ENCODE peak calls at places on chromosomes 3 and 15, in seven cellular contexts. L is WTC11, Z is MM.1S, P is SK-N-SH, V is kidney, S is neural progenitor cell, N is prostate gland. F is an unnamed sample.

GRCh38 chr3:108296239-108296638 is at the start of gene HHLA2:
- DNase-seq in L (no peak), Z (no peak), P (no peak), V (no peak), S (no peak), N (no peak), F (no peak)

GRCh38 chr15:28116521-28117488 is 17.7 kb upstream of the OCA2 start:
- DNase-seq in L (no peak), Z (no peak), P (no peak), V (peak), S (no peak), N (no peak), F (no peak)

GRCh38 chr15:56165234-56165633 is 78.4 kb downstream of the RFX7 start:
- DNase-seq in L (no peak), Z (no peak), P (no peak), V (no peak), S (no peak), N (no peak), F (no peak)

GRCh38 chr3:106126016-106126525 is 257.3 kb upstream of the CBLB start:
- DNase-seq in L (no peak), Z (no peak), P (no peak), V (no peak), S (no peak), N (no peak), F (no peak)

GRCh38 chr15:25903024-25903581 is 40.0 kb upstream of the ATP10A start:
- DNase-seq in L (no peak), Z (no peak), P (no peak), V (no peak), S (no peak), N (no peak), F (no peak)

GRCh38 chr15:22880981-22881738 is 42.7 kb downstream of the NIPA2 start:
- DNase-seq in L (no peak), Z (no peak), P (no peak), V (no peak), S (no peak), N (no peak), F (no peak)

GRCh38 chr15:31434418-31435255 is 108.0 kb downstream of the KLF13 start:
- DNase-seq in L (no peak), Z (peak), P (no peak), V (peak), S (no peak), N (no peak), F (no peak)

GRCh38 chr3:115899050-115899449 is 275.7 kb downstream of the GAP43 start:
- DNase-seq in L (no peak), Z (peak), P (no peak), V (no peak), S (no peak), N (no peak), F (no peak)

GRCh38 chr3:14374444-14374883 is 27.9 kb upstream of the SLC6A6 start:
- DNase-seq in L (no peak), Z (no peak), P (peak), V (peak), S (no peak), N (peak), F (no peak)

GRCh38 chr15:49808341-49808740 is 187.5 kb downstream of the DTWD1 start:
- DNase-seq in L (no peak), Z (no peak), P (no peak), V (no peak), S (no peak), N (no peak), F (no peak)

GRCh38 chr15:85607842-85608241 is 186.9 kb downstream of the KLHL25 start:
- DNase-seq in L (no peak), Z (no peak), P (no peak), V (no peak), S (no peak), N (no peak), F (no peak)

GRCh38 chr15:99157456-99157855 is 52.6 kb downstream of the SYNM start:
- DNase-seq in L (no peak), Z (no peak), P (no peak), V (no peak), S (no peak), N (no peak), F (no peak)

GRCh38 chr15:100111103-100112060 is 230.4 kb downstream of the ADAMTS17 start:
- DNase-seq in L (no peak), Z (no peak), P (no peak), V (no peak), S (no peak), N (no peak), F (no peak)

GRCh38 chr3:28973621-28974020 is 307.2 kb upstream of the RBMS3 start:
- DNase-seq in L (no peak), Z (no peak), P (no peak), V (no peak), S (no peak), N (no peak), F (no peak)

GRCh38 chr3:141644931-141645330 is 93.2 kb upstream of the RNF7 start:
- DNase-seq in L (peak), Z (peak), P (peak), V (peak), S (peak), N (peak), F (peak)

DNA sequence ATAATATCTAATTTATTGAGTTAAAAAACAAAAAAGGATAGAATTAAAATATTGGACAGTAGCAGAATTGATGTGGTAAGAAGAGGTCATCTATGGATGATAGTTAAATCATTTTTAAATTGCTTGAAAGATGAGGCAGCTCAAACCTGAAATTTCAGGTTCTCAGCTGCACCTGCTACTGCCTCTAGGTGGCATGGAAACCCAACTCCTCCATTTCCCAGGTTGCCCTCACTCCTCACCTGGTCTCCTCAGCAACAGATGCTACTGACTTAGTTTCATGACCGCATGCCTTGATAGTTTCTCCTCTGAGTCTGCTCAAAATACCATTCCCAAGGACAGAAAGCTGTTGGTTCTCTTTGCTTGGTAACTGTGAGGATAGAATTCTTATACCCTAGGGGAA is 148.1 kb downstream of the ABHD5 start:
- DNase-seq in L (peak), Z (peak), P (no peak), V (no peak), S (no peak), N (no peak), F (no peak)
- TF ChIP-seq CTCF in L (no peak), Z (peak), P (peak), V (peak), S (no peak), N (no peak), F (no peak)

DNA sequence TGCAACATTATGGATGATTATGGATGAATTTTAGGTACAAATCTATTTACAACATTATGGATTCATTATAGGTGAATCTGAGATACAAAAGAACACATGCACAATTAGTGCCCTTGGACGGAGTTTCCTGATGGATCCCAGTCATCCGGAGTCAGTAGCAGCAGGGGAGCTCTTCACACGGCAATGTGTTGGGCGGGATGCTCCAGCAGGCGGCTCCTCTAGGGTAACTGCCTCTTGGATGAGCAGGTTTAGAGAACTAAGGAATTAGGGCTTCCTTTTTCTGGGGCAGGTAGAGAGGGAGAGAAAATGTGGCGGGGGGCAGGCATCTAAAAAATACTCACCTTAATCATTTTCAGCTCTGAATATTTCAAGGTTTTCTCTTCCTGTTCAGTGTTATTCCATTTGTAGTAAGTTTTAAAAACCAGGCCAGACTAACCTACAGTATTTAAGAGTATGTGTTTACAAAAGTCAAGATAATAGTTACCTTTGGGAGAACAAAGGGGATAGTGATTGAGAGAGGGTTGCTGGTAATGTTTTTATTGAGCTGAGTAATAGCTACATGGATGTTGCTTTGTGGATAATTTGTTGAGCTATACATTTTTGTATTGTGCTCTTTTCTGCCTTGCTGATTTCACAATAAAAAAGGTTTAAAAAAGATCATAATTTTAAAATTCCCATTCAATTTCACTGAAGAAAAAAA is 27.4 kb upstream of the GOLM2 start:
- DNase-seq in L (peak), Z (no peak), P (no peak), V (no peak), S (peak), N (no peak), F (no peak)
- TF ChIP-seq CTCF in L (no peak), Z (no peak), P (no peak), V (no peak), S (peak), N (no peak), F (no peak)

GRCh38 chr3:40237892-40238571 is 71.5 kb upstream of the EIF1B start:
- DNase-seq in L (peak), Z (no peak), P (peak), V (no peak), S (peak), N (no peak), F (peak)
- TF ChIP-seq CTCF in L (no peak), Z (no peak), P (peak), V (peak), S (peak), N (no peak), F (peak)

DNA sequence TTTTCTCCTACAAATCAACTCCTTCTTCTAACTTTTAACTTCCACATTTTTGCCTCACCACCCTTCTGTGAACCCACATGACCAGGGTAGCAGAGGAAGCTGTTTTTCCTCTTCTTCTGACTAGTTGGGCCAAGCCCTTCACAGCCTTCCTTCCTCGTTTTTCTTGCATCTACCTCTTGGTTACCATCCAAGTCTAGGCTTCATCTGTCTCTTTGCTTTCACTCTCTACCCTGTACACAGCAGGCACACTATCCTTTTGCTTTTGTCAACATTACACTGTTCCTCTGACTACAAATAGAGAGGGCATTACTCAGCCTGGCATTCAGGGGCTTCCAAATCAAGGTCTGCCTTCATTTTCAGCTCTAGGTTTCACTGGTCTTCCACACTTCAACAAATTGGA is 22.0 kb downstream of the SLC9A9 start:
- DNase-seq in L (no peak), Z (no peak), P (no peak), V (no peak), S (no peak), N (peak), F (no peak)
- TF ChIP-seq CTCF in L (no peak), Z (no peak), P (no peak), V (no peak), S (no peak), N (no peak), F (no peak)

GRCh38 chr3:112459750-112460149 is 39.5 kb downstream of the BTLA start:
- DNase-seq in L (no peak), Z (peak), P (no peak), V (no peak), S (no peak), N (no peak), F (no peak)

GRCh38 chr3:112463250-112463649 is 36.0 kb downstream of the BTLA start:
- DNase-seq in L (no peak), Z (no peak), P (no peak), V (no peak), S (no peak), N (no peak), F (no peak)

GRCh38 chr3:112464264-112464663 is 35.0 kb downstream of the BTLA start:
- DNase-seq in L (no peak), Z (peak), P (no peak), V (no peak), S (no peak), N (no peak), F (no peak)

GRCh38 chr3:112456147-112456546 is 43.1 kb downstream of the BTLA start:
- DNase-seq in L (no peak), Z (no peak), P (no peak), V (no peak), S (no peak), N (no peak), F (no peak)

GRCh38 chr3:112460519-112460918 is 38.8 kb downstream of the BTLA start:
- DNase-seq in L (no peak), Z (peak), P (no peak), V (no peak), S (no peak), N (no peak), F (no peak)
- TF ChIP-seq CTCF in L (no peak), Z (no peak), P (no peak), V (no peak), S (no peak), N (no peak), F (no peak)

GRCh38 chr3:39106281-39107055 is 959 bp downstream of the GORASP1 start:
- DNase-seq in L (no peak), Z (no peak), P (peak), V (no peak), S (peak), N (no peak), F (no peak)

GRCh38 chr3:39105687-39106063 is 1.8 kb downstream of the GORASP1 start:
- DNase-seq in L (no peak), Z (no peak), P (no peak), V (no peak), S (no peak), N (no peak), F (no peak)

GRCh38 chr3:39107874-39108308 is 411 bp downstream of the TTC21A start:
- DNase-seq in L (no peak), Z (no peak), P (no peak), V (no peak), S (no peak), N (no peak), F (no peak)

GRCh38 chr3:39108309-39108708 is 829 bp downstream of the TTC21A start:
- DNase-seq in L (no peak), Z (peak), P (no peak), V (no peak), S (no peak), N (no peak), F (no peak)

DNA sequence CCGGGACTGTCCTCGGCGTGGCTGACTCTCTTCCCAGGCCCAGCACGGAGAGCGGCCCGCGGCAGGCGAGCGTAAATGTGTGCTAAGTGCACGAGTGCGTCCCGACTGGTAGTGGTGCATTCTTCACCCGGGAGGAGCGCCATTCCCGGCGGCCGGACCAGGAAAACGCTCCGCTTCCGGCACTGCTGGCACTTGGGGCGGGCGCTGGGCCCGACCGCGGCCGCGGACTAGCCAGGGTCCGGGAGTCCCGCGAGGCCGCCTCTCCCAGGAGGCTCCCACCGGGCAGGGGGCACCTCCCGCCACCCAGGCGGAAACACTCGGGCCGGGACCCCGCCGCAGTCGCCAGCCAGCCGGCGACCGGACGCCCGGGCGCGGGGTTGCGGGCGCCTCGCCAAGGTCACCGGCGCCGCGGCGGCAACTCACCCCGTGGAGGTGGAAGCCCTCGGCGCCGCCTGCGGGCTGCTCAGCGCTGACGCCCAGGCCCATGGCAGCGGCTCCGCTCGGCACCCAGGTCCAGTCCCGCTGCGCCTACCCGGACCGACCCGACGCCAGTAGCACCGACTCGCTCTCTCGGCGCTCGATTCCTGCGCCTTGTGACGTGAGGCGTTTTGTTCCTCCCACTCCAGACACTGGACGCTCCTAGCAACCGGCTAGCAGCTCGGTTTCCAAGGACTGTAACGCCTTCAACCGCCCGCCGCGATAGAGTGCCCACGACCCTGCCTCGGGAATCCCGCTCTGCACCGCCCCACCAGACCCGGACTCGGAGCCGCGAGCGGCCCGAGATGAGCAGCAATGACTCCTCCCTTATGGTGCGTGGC is at the start of the genes GORASP1 and TTC21A:
- DNase-seq in L (peak), Z (peak), P (peak), V (peak), S (peak), N (peak), F (peak)
- TF ChIP-seq CTCF in L (no peak), Z (no peak), P (no peak), V (no peak), S (peak), N (no peak), F (no peak)

GRCh38 chr3:25635038-25635437 is 29.7 kb downstream of the TOP2B start:
- DNase-seq in L (no peak), Z (no peak), P (no peak), V (no peak), S (no peak), N (no peak), F (no peak)
- TF ChIP-seq CTCF in L (no peak), Z (no peak), P (no peak), V (no peak), S (no peak), N (no peak), F (no peak)

DNA sequence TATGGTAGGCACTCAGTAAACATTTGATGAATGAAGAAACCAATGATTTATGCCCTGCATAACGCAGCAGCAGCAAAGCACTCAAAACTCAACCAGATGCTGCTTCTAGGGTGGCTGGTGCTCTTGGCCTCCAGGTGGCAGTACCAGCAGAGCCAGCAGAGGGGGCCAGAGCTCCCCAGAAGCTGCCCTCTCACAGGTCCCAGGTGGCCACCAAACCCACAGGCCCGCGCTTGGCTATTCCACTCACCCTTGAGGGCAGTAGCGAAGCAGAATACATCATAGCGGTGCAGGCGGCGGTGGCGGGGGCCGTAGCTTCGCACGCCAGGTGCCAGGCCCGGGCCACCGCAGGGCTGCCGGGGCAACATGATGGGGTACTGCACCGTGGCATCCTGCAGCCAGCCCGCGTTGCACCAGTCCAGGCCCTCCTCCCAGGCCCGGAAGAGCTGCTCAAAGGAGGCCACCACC is 16.6 kb downstream of the HAPLN3 start:
- DNase-seq in L (peak), Z (peak), P (peak), V (no peak), S (peak), N (no peak), F (peak)
- TF ChIP-seq CTCF in L (peak), Z (peak), P (peak), V (peak), S (peak), N (peak), F (peak)

GRCh38 chr15:44798815-44799214 is 62.5 kb downstream of the TRIM69 start:
- DNase-seq in L (no peak), Z (no peak), P (peak), V (no peak), S (peak), N (no peak), F (no peak)
- TF ChIP-seq CTCF in L (no peak), Z (peak), P (no peak), V (peak), S (peak), N (no peak), F (peak)

F was measured in neural crest cell.